ENCODE peak calls at places on chromosomes 7 and 10, in five cellular contexts. F is GM23248, U is lung, V is colonic mucosa, I is SJSA1. S is an unnamed sample. For H3K9me3 and H3K4me1, the result is how much of the 10 kb centered on the place peaks cover.

GRCh38 chr7:47371733-47372368 is 210.1 kb downstream of the TNS3 start:
- DNase-seq in F (no peak), U (peak), V (peak), I (peak), S (peak)

GRCh38 chr10:58642283-58642682 is 129.6 kb downstream of the BICC1 start:
- DNase-seq in F (peak), U (no peak), V (no peak), I (peak), S (no peak)

GRCh38 chr7:93854480-93854879 is 36.1 kb downstream of the TFPI2 start:
- DNase-seq in F (no peak), U (no peak), V (no peak), I (no peak), S (no peak)

GRCh38 chr7:159078193-159078910 is 66.3 kb downstream of the VIPR2 start:
- DNase-seq in F (no peak), U (no peak), V (no peak), I (no peak), S (no peak)

GRCh38 chr10:12628964-12629766 is 279.8 kb downstream of the CAMK1D start:
- DNase-seq in F (no peak), U (no peak), V (peak), I (no peak), S (peak)

GRCh38 chr7:104160375-104160774 is 47.4 kb downstream of the ORC5 start:
- DNase-seq in F (peak), U (no peak), V (no peak), I (no peak), S (no peak)

GRCh38 chr7:84688671-84689070 is 494.1 kb upstream of the SEMA3A start:
- DNase-seq in F (peak), U (no peak), V (no peak), I (no peak), S (no peak)

GRCh38 chr7:35802649-35803048 is 1.8 kb downstream of the SEPTIN7 start:
- DNase-seq in F (no peak), U (no peak), V (peak), I (no peak), S (no peak)

GRCh38 chr7:139744768-139745250 is 33.0 kb downstream of the HIPK2 start:
- DNase-seq in F (no peak), U (no peak), V (no peak), I (no peak), S (no peak)

GRCh38 chr7:5491251-5492044 is 67.8 kb upstream of the TNRC18 start:
- DNase-seq in F (no peak), U (no peak), V (no peak), I (no peak), S (peak)

GRCh38 chr7:117132385-117133120 is 179.3 kb downstream of the ST7 start:
- DNase-seq in F (peak), U (no peak), V (no peak), I (peak), S (no peak)

GRCh38 chr10:74255800-74256422 is 104.9 kb downstream of the ADK start:
- DNase-seq in F (peak), U (no peak), V (no peak), I (no peak), S (no peak)

DNA sequence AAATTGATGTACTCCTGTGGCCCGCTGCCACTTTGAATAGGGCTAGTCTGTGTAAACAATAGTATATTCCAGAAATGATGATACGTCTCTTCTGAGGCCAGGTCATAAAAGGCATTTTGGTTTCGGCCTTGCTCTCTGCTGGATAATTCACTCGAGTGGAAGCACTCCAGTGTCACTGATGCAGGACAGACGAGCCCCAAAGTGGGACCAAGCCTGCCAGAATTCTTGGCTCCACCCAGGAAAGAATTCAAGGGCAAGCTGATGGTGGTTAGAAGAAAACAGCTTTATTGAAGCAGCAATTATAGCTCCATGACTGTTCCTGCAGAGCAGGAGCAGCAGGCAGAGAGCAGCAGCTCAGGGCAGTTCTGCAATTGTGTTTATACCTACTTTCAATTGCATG is 717.6 kb downstream of the GRM8 start:
- DNase-seq in F (no peak), U (no peak), V (no peak), I (no peak), S (peak)
- H3K9me3 ChIP-seq in F (under half), U (under half), V (under half), I (under half), S (under half)

GRCh38 chr10:80507484-80507880 is 30.2 kb upstream of the SH2D4B start:
- DNase-seq in F (peak), U (no peak), V (no peak), I (no peak), S (no peak)

GRCh38 chr10:80506836-80507483 is 30.7 kb upstream of the SH2D4B start:
- DNase-seq in F (no peak), U (no peak), V (no peak), I (no peak), S (no peak)

GRCh38 chr10:80509403-80510161 is 28.1 kb upstream of the SH2D4B start:
- DNase-seq in F (peak), U (no peak), V (no peak), I (peak), S (no peak)

GRCh38 chr10:80506189-80506575 is 31.5 kb upstream of the SH2D4B start:
- DNase-seq in F (peak), U (no peak), V (no peak), I (peak), S (no peak)

GRCh38 chr10:80509108-80509402 is 28.6 kb upstream of the SH2D4B start:
- DNase-seq in F (no peak), U (no peak), V (no peak), I (no peak), S (no peak)
- H3K4me1 ChIP-seq in F (under half), U (under half), V (under half), I (half or more), S (under half)

DNA sequence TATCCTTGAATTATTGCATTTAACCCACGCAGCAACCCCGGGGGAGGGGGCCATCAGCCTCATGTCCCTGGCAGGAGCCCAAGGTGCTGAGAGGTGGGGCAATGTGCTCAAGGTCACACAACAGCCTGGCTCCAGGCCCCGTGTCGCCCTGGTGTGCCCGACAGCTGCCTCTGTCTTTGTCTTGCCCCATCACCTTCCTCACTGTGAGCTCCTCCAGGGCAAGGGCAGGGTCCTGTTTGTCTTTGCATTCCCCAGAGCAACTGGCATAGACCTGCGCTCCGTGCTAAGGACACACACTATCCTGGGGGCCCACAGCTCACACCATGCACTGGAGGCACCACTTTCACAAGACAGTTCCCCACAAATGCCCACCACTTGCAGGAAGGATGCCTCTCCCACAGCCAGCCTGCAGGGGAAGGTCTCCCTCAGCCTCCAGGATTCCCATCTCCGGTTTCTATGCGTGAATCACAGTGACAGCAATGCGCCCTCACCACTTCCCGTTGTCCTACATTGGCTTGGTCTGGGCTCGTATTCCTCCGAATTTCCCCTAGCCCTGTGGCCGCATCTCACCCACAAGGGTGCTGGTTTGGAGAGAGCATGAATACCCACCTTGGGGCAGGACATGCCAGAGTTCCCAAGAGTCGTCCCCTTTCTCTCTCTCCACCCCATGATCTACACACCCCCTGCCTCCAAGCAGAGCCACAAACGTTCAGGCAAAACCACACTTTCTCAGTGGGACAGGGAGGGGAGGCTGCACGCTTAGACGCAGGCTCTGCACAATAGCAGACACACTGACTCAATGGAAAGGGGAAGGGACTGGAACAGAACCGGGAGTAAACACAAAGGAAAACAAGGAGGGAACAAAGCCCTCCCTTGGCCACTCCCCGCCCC is 10.3 kb downstream of the ITPRIP start:
- DNase-seq in F (peak), U (no peak), V (no peak), I (peak), S (peak)
- H3K4me3 ChIP-seq in F (peak), U (no peak), V (no peak), I (peak), S (no peak)

DNA sequence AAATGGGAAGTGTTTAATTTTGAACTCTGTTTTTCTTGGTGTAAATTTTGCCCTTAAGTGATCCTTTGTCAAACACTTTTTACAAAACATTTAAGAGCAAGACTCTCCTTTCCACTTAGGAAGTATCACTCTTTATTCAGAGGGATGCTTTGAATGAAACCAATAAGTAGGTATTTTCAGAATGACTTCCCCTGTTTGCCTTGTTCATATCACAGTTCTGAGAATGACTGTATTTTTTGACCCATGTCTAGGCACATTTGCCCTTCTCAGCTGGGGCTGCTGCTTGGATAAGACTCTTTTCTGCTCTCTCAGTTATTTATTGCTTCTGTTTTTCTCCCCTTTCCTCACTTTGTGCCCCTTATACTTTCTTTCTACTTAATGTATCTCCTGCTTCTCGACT is 98.2 kb downstream of the CCNY start:
- DNase-seq in F (no peak), U (no peak), V (no peak), I (no peak), S (no peak)
- H3K9me3 ChIP-seq in F (under half), U (under half), V (under half), I (under half), S (under half)

GRCh38 chr7:157005456-157006204 is 4.8 kb downstream of the MNX1 start:
- DNase-seq in F (peak), U (no peak), V (no peak), I (no peak), S (no peak)
- H3K4me1 ChIP-seq in F (under half), U (under half), V (under half), I (under half), S (under half)

DNA sequence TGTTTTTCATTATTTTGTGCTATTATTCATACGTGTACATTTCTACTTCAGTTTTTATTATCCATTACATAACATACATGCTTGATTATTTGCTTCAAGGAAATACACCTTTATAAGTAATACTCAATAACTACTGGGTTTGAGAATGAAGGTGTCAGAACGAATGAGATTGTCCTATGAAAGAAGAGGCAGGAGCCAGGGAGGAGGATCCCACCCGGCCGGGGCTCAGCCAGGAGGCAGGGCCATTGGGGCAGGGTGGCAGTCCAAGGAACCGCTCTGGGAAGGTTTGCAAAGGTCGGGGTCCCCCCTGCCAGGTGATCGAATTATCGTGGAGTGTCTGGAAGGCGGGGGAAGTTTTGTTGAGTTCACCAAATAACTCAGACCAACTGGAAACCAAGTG is 9.1 kb downstream of the TRIM56 start:
- DNase-seq in F (no peak), U (no peak), V (no peak), I (no peak), S (no peak)
- H3K4me3 ChIP-seq in F (peak), U (no peak), V (no peak), I (no peak), S (no peak)

DNA sequence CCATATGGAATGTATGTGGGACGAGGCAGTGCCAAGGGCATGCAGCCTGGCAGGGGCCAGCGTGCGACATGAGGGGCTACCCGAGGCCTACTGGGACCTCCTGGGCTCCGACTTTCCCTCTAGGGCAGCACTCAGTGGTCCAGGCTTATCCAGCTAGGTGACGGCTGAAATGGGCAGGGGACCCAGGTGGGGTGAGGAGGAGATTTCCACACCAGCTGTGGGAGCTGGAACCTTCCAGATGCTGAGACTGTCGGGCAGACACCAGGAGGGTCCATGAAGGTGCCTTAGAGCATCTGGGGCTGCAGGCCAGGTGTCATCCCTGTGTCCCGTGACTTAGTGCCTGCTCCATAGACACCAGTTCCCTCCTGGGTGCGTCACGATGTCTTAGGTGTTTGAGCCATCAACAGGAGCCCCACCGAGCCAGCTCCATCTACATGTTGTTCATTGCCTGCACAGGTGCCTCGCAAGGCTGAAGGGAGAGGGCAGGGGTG is 13.4 kb downstream of the ZNF316 start:
- DNase-seq in F (no peak), U (no peak), V (no peak), I (no peak), S (no peak)
- H3K9me3 ChIP-seq in F (under half), U (under half), V (under half), I (under half), S (under half)

S was measured in thyroid gland.